ENCODE peak calls at places on chromosomes 3 and 15, in five cellular contexts. X, Q, J, M and K are unnamed samples.

GRCh38 chr3:105866656-105867653 is 1.9 kb downstream of the CBLB start:
- DNase-seq in M (peak), J (peak), X (no peak), Q (peak), K (peak)

GRCh38 chr15:71335591-71335990 is 220.3 kb downstream of the THSD4 start:
- DNase-seq in Q (no peak), X (no peak), M (no peak), J (no peak), K (no peak)

GRCh38 chr3:127396473-127396872 is 108.6 kb upstream of the PRR20G start:
- DNase-seq in X (no peak), Q (no peak), J (no peak), M (no peak), K (no peak)

GRCh38 chr15:90054618-90055097 is 47.6 kb downstream of the IDH2 start:
- DNase-seq in Q (no peak), X (no peak), J (no peak), M (no peak), K (no peak)

GRCh38 chr3:38496131-38496910 is at the start of gene EXOG:
- DNase-seq in Q (peak), J (peak), X (peak), M (peak), K (peak)

GRCh38 chr3:153856932-153857331 is 264.3 kb upstream of the ARHGEF26 start:
- DNase-seq in J (no peak), M (peak), X (no peak), Q (no peak), K (no peak)

GRCh38 chr15:72169236-72169920 is 28.2 kb downstream of the GRAMD2A start:
- DNase-seq in J (no peak), X (no peak), M (no peak), Q (no peak), K (no peak)

GRCh38 chr3:123660900-123661299 is 76.0 kb upstream of the HACD2 start:
- DNase-seq in Q (peak), X (peak), M (peak), J (no peak), K (peak)

GRCh38 chr3:146953523-146954125 is 348.5 kb upstream of the PLSCR5 start:
- DNase-seq in X (no peak), Q (no peak), M (no peak), J (no peak), K (no peak)

GRCh38 chr15:45199136-45199810 is 11.5 kb upstream of the SHF start:
- DNase-seq in M (peak), J (peak), Q (peak), X (no peak), K (no peak)

GRCh38 chr15:33858836-33859235 is 109.5 kb upstream of the CHRM5 start:
- DNase-seq in X (no peak), Q (no peak), J (no peak), M (no peak), K (no peak)

GRCh38 chr3:182567666-182568065 is 225.6 kb upstream of the ATP11B start:
- DNase-seq in J (no peak), Q (no peak), M (peak), X (peak), K (no peak)

GRCh38 chr3:59425371-59425770 is 375.5 kb upstream of the CFAP20DC start:
- DNase-seq in J (no peak), Q (no peak), X (no peak), M (peak), K (no peak)

GRCh38 chr15:100934735-100935134 is 15.6 kb downstream of the LRRK1 start:
- DNase-seq in Q (no peak), M (no peak), X (no peak), J (no peak), K (no peak)

GRCh38 chr3:127483005-127483641 is 107.4 kb downstream of the TPRA1 start:
- DNase-seq in J (no peak), Q (peak), X (no peak), M (no peak), K (no peak)

GRCh38 chr3:187024561-187025226 is 94.4 kb downstream of the ST6GAL1 start:
- DNase-seq in J (no peak), Q (no peak), M (no peak), X (no peak), K (no peak)

GRCh38 chr3:19029837-19030835 is 118.2 kb upstream of the KCNH8 start:
- DNase-seq in X (no peak), M (peak), J (no peak), Q (no peak), K (no peak)

GRCh38 chr3:53183514-53183913 is 22.5 kb downstream of the PRKCD start:
- DNase-seq in M (no peak), J (no peak), X (no peak), Q (no peak), K (no peak)

GRCh38 chr15:89776274-89777072 is at the start of gene MESP2:
- DNase-seq in X (peak), Q (peak), J (peak), M (no peak), K (peak)

GRCh38 chr3:125123906-125124305 is 68.1 kb upstream of the HEG1 start:
- DNase-seq in Q (no peak), M (no peak), X (no peak), J (no peak), K (no peak)

GRCh38 chr15:59931642-59932296 is 72.3 kb upstream of the FOXB1 start:
- DNase-seq in M (no peak), J (peak), X (no peak), Q (no peak), K (no peak)

GRCh38 chr15:76994971-76995945 is at the start of gene PSTPIP1:
- DNase-seq in M (peak), X (peak), Q (no peak), J (peak), K (no peak)

GRCh38 chr3:107796786-107797185 is 274.0 kb downstream of the BBX start:
- DNase-seq in X (no peak), M (peak), Q (no peak), J (no peak), K (no peak)

GRCh38 chr15:74340139-74340538 is 27.3 kb downstream of the CYP11A1 start:
- DNase-seq in X (no peak), J (no peak), M (peak), Q (no peak), K (no peak)

GRCh38 chr15:65408370-65409283 is 14.1 kb downstream of the IGDCC4 start:
- DNase-seq in M (no peak), X (no peak), J (no peak), Q (no peak), K (no peak)

GRCh38 chr3:158696618-158697017 is 24.2 kb upstream of the LXN start:
- DNase-seq in J (no peak), X (no peak), Q (no peak), M (no peak), K (no peak)

GRCh38 chr3:164641071-164641470 is 437.2 kb downstream of the SI start:
- DNase-seq in X (no peak), J (no peak), Q (no peak), M (no peak), K (no peak)

GRCh38 chr3:124032881-124033359 is 41.0 kb upstream of the ROPN1 start:
- DNase-seq in X (peak), J (peak), M (peak), Q (peak), K (peak)

GRCh38 chr3:25428950-25429349 is 887 bp downstream of the RARB start:
- DNase-seq in Q (no peak), M (no peak), J (no peak), X (no peak), K (no peak)

GRCh38 chr3:99575683-99576082 is 62.7 kb upstream of the COL8A1 start:
- DNase-seq in J (no peak), X (no peak), Q (no peak), M (no peak), K (no peak)

GRCh38 chr3:3998140-3998977 is 199.1 kb downstream of the LRRN1 start:
- DNase-seq in X (no peak), J (peak), Q (no peak), M (peak), K (no peak)

GRCh38 chr15:92902020-92902419 is 1.9 kb downstream of the CHD2 start:
- DNase-seq in Q (no peak), X (no peak), J (no peak), M (no peak), K (no peak)

GRCh38 chr3:23129817-23130216 is 73.3 kb upstream of the UBE2E2 start:
- DNase-seq in Q (no peak), M (peak), X (no peak), J (no peak), K (no peak)

GRCh38 chr3:18126772-18127171 is 298.4 kb downstream of the SATB1 start:
- DNase-seq in M (no peak), J (no peak), Q (no peak), X (no peak), K (no peak)

GRCh38 chr3:116939550-116939949 is 230.0 kb downstream of the TUSC7 start:
- DNase-seq in Q (no peak), M (peak), J (no peak), X (no peak), K (no peak)

GRCh38 chr3:29227307-29227706 is 53.6 kb upstream of the RBMS3 start:
- DNase-seq in X (no peak), J (no peak), M (no peak), Q (no peak), K (no peak)

GRCh38 chr15:59553879-59554735 is 57.5 kb upstream of the GCNT3 start:
- DNase-seq in X (no peak), J (no peak), M (peak), Q (no peak), K (no peak)